ENCODE peak calls at places on chromosome 21, in ten cellular contexts. Q is A549, C is mesendoderm, O is GM23338, B is fibroblast of lung, E is GM12878, T is trophoblast cell, R is IMR-90, S is MM.1S, I is neuronal stem cell. D is an unnamed sample.

GRCh38 chr21:28410264-28410663 is 582.4 kb downstream of the LTN1 start:
- DNase-seq in Q (no peak), C (no peak), O (no peak), B (peak), E (no peak), T (no peak), R (no peak), S (no peak), I (no peak), D (no peak)

GRCh38 chr21:41425588-41425953 is 468 bp upstream of the MX1 start:
- DNase-seq in Q (no peak), C (no peak), O (no peak), B (no peak), E (no peak), T (no peak), R (no peak), S (no peak), I (no peak), D (no peak)

GRCh38 chr21:28674807-28675206 is 317.9 kb downstream of the LTN1 start:
- DNase-seq in Q (no peak), C (no peak), O (no peak), B (no peak), E (no peak), T (no peak), R (no peak), S (no peak), I (no peak), D (no peak)

GRCh38 chr21:34743831-34744230 is 75.0 kb downstream of the CLIC6 start:
- DNase-seq in Q (no peak), C (no peak), O (no peak), B (peak), E (no peak), T (no peak), R (peak), S (no peak), I (no peak), D (no peak)

GRCh38 chr21:41168391-41169257 is 664 bp downstream of the BACE2 start:
- DNase-seq in Q (peak), C (peak), O (peak), B (peak), E (no peak), T (peak), R (peak), S (peak), I (peak), D (peak)

GRCh38 chr21:39720126-39720778 is 24.7 kb upstream of the IGSF5 start:
- DNase-seq in Q (no peak), C (no peak), O (peak), B (no peak), E (no peak), T (no peak), R (no peak), S (no peak), I (no peak), D (no peak)

GRCh38 chr21:43600642-43601397 is 58.5 kb downstream of the HSF2BP start:
- DNase-seq in Q (no peak), C (no peak), O (no peak), B (peak), E (no peak), T (peak), R (peak), S (no peak), I (no peak), D (no peak)

GRCh38 chr21:34132202-34132601 is 58.8 kb downstream of the MRPS6 start:
- DNase-seq in Q (no peak), C (peak), O (no peak), B (no peak), E (no peak), T (no peak), R (no peak), S (no peak), I (no peak), D (no peak)

GRCh38 chr21:29105218-29105617 is 25.2 kb upstream of the MAP3K7CL start:
- DNase-seq in Q (no peak), C (peak), O (no peak), B (no peak), E (no peak), T (no peak), R (peak), S (no peak), I (no peak), D (no peak)

GRCh38 chr21:34797926-34798595 is 129.3 kb downstream of the CLIC6 start:
- DNase-seq in Q (no peak), C (no peak), O (no peak), B (no peak), E (no peak), T (no peak), R (no peak), S (no peak), I (no peak), D (no peak)

GRCh38 chr21:21114456-21114855 is 116.2 kb downstream of the NCAM2 start:
- DNase-seq in Q (no peak), C (no peak), O (no peak), B (no peak), E (no peak), T (no peak), R (no peak), S (no peak), I (no peak), D (no peak)

GRCh38 chr21:34952701-34953100 is 96.4 kb downstream of the RUNX1 start:
- DNase-seq in Q (no peak), C (no peak), O (peak), B (no peak), E (no peak), T (no peak), R (no peak), S (no peak), I (no peak), D (no peak)

DNA sequence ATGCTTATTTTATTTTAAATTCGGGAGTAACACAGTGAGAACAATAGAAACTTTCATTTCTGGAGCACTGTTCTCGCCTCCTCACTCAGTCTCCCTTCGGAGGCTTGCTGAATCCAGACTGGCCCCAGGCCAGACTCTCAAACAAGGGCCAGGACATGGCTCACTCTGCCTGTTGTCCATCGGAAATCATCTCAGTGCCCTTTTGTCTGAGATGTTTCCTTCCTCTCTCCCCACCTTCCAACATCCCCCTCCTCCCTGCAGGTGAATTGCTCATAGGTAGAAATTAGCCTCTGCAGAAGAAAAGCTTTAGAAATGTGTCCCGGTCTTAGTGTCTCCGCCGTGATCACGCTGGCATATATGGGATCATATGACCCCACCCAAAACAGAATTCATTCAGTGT is 55.2 kb downstream of the ERG start:
- DNase-seq in Q (no peak), C (no peak), O (no peak), B (no peak), E (no peak), T (no peak), R (no peak), S (no peak), I (no peak), D (no peak)
- H3K4me2 ChIP-seq in Q (no peak), C (no peak), O (no peak), B (no peak), E (no peak), T (no peak), R (no peak), S (no peak), I (no peak), D (no peak)

GRCh38 chr21:33110340-33110715 is 40.4 kb downstream of the OLIG1 start:
- DNase-seq in Q (no peak), C (no peak), O (no peak), B (no peak), E (no peak), T (no peak), R (no peak), S (no peak), I (no peak), D (no peak)
- H3K4me3 ChIP-seq in Q (no peak), C (no peak), O (peak), B (no peak), E (no peak), T (no peak), R (no peak), S (no peak), I (no peak), D (no peak)

DNA sequence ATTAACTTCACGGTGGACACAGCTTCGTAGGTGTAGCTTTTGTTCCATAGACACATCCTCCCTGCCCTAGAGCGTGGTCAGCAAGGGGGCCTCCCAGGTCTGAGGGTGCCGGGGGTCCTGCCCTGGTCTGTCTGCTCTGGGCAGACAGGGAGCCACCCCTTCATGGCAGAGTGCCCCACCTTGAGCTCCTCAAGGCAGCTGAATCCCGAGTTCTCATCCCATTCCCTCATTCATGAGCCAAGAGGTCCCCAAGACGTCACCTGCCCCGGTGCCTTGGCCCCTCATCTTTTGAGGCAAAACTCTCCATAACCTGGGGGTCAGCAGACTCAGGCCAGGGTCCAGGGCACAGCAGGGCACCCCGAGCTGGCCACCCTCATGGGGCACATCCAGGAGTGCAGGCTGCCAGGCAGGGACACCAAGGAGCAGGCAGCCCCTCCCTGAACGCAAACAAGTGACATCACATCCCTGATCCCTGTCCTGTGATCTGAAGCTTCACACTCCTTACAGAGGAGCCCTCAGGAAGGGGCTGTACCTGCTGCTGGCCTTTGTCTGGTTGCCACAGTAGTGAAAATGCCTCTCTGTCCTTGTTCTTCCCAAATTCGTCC is 23.3 kb downstream of the UBASH3A start:
- DNase-seq in Q (no peak), C (no peak), O (no peak), B (no peak), E (no peak), T (no peak), R (no peak), S (no peak), I (no peak), D (no peak)
- H3K4me2 ChIP-seq in Q (no peak), C (no peak), O (no peak), B (no peak), E (no peak), T (no peak), R (no peak), S (no peak), I (no peak), D (no peak)

GRCh38 chr21:45155910-45156309 is 81.5 kb downstream of the ADARB1 start:
- DNase-seq in Q (no peak), C (no peak), O (no peak), B (no peak), E (no peak), T (no peak), R (no peak), S (no peak), I (no peak), D (no peak)

GRCh38 chr21:45154511-45155508 is 80.4 kb downstream of the ADARB1 start:
- DNase-seq in Q (no peak), C (peak), O (peak), B (peak), E (no peak), T (no peak), R (peak), S (no peak), I (no peak), D (no peak)

GRCh38 chr21:45158491-45159423 is 84.4 kb downstream of the ADARB1 start:
- DNase-seq in Q (no peak), C (no peak), O (no peak), B (no peak), E (no peak), T (no peak), R (no peak), S (no peak), I (no peak), D (no peak)

GRCh38 chr21:45156459-45156858 is 82.1 kb downstream of the ADARB1 start:
- DNase-seq in Q (no peak), C (no peak), O (no peak), B (no peak), E (no peak), T (no peak), R (no peak), S (no peak), I (no peak), D (no peak)

DNA sequence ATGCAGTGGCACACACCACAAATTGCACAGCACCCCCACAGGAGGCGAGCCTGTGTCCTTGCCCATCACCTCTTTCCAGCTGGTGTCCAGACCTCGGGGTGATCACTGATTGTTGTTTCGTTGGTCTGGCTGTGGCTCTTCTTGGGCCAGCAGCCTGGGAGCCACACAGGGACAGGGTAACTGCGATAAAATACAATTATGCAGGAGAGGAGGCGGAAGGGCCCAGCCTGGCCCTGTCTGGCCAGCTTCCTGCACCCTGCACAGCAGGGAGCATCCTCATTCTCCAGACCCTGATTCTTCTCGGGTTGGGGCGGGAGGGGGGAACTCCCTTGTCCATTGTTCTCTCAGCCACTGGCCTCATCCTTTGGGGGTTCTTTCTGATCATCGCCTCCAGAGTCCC is 83.6 kb downstream of the ADARB1 start:
- DNase-seq in Q (no peak), C (no peak), O (no peak), B (no peak), E (no peak), T (no peak), R (no peak), S (no peak), I (no peak), D (no peak)
- H3K4me3 ChIP-seq in Q (no peak), C (no peak), O (no peak), B (no peak), E (no peak), T (no peak), R (no peak), S (no peak), I (no peak), D (no peak)

DNA sequence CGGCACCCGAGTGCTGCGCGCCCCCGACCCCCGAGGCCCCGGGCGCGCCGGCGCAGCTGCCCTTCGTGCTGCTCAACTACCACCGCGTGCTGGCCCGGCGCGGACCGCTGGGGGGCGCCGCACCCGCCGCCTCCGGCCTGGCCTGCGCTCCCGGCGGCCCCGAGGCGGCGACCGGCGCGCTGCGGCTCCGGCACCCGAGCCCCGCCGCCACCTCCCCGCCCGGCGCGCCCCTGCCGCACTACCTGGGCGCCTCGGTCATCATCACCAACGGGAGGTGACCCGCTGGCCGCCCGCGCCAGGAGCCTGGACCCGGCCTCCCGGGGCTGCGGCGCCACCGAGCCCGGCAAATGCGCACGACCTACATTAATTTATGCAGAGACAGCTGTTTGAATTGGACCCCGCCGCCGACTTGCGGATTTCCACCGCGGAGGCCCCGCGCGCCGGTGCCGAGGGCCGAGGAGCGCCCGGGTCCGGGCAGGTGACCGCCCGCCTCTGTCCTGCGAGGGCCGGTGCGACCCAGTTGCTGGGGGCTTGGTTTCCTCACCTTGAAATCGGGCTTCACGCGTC is 49.0 kb downstream of the SIM2 start:
- DNase-seq in Q (no peak), C (peak), O (peak), B (no peak), E (no peak), T (peak), R (peak), S (no peak), I (peak), D (peak)
- H3K4me2 ChIP-seq in Q (peak), C (peak), O (peak), B (peak), E (peak), T (peak), R (peak), S (no peak), I (peak), D (peak)

D was measured in neural progenitor cell.